ENCODE peak calls at places on chromosomes 12 and 14, in four cellular contexts. O, H, M and I are unnamed samples.

GRCh38 chr12:94961413-94961812 is 42.1 kb downstream of the NDUFA12 start:
- DNase-seq in O (no peak), H (no peak), M (no peak), I (no peak)

GRCh38 chr12:8860165-8860961 is 37.9 kb downstream of the A2ML1 start:
- DNase-seq in O (peak), H (peak), M (peak), I (peak)

GRCh38 chr14:23153891-23154796 is 29.3 kb downstream of the SLC7A8 start:
- DNase-seq in O (peak), H (peak), M (no peak), I (no peak)

GRCh38 chr14:75595211-75595610 is 16.8 kb downstream of the FLVCR2 start:
- DNase-seq in O (no peak), H (no peak), M (no peak), I (no peak)

GRCh38 chr12:38374751-38375150 is 58.2 kb downstream of the ALG10B start:
- DNase-seq in O (no peak), H (no peak), M (no peak), I (no peak)

GRCh38 chr14:103103461-103104388 is 9.2 kb downstream of the EXOC3L4 start:
- DNase-seq in O (peak), H (no peak), M (peak), I (no peak)

GRCh38 chr12:55092579-55092978 is 33.6 kb upstream of the OR9K2 start:
- DNase-seq in O (no peak), H (no peak), M (no peak), I (no peak)

GRCh38 chr12:100955139-100955538 is 160.6 kb downstream of the ANO4 start:
- DNase-seq in O (peak), H (no peak), M (no peak), I (no peak)

GRCh38 chr14:63388766-63389431 is 70.2 kb upstream of the GPHB5 start:
- DNase-seq in O (peak), H (peak), M (peak), I (peak)

GRCh38 chr14:34067587-34067986 is 116.7 kb upstream of the EGLN3 start:
- DNase-seq in O (no peak), H (no peak), M (no peak), I (no peak)

GRCh38 chr14:54864526-54864925 is 38.1 kb downstream of the GCH1 start:
- DNase-seq in O (no peak), H (no peak), M (no peak), I (no peak)

GRCh38 chr14:47300801-47301200 is 374.6 kb downstream of the MDGA2 start:
- DNase-seq in O (no peak), H (no peak), M (no peak), I (no peak)

GRCh38 chr14:71395151-71395604 is 487.9 kb downstream of the PCNX1 start:
- DNase-seq in O (no peak), H (no peak), M (peak), I (no peak)

GRCh38 chr12:25020621-25021243 is 71.8 kb upstream of the BCAT1 start:
- DNase-seq in O (no peak), H (no peak), M (peak), I (peak)

GRCh38 chr12:52206309-52207040 is 14.7 kb upstream of the KRT80 start:
- DNase-seq in O (no peak), H (no peak), M (no peak), I (no peak)

GRCh38 chr12:41452838-41453237 is 264.7 kb downstream of the PDZRN4 start:
- DNase-seq in O (no peak), H (no peak), M (no peak), I (no peak)

GRCh38 chr14:96626121-96626768 is 124.1 kb downstream of the PAPOLA start:
- DNase-seq in O (no peak), H (no peak), M (no peak), I (no peak)

GRCh38 chr12:132606466-132606865 is 3.9 kb downstream of the LRCOL1 start:
- DNase-seq in O (no peak), H (no peak), M (no peak), I (no peak)

GRCh38 chr12:110349521-110350151 is 53.9 kb downstream of the ANAPC7 start:
- DNase-seq in O (no peak), H (no peak), M (no peak), I (peak)

GRCh38 chr12:1527789-1528188 is 66.6 kb downstream of the FBXL14 start:
- DNase-seq in O (no peak), H (no peak), M (no peak), I (no peak)

GRCh38 chr14:89574420-89574819 is 157.4 kb upstream of the FOXN3 start:
- DNase-seq in O (no peak), H (no peak), M (no peak), I (no peak)

GRCh38 chr12:62787606-62788005 is 147.3 kb downstream of the PPM1H start:
- DNase-seq in O (no peak), H (no peak), M (no peak), I (no peak)

GRCh38 chr14:71918955-71919354 is 13.3 kb upstream of the RGS6 start:
- DNase-seq in O (peak), H (no peak), M (peak), I (no peak)

GRCh38 chr12:116050266-116050665 is 227.2 kb downstream of the MED13L start:
- DNase-seq in O (no peak), H (no peak), M (peak), I (no peak)

GRCh38 chr14:106845286-106846087 is 1319.1 kb downstream of the TMEM121 start:
- DNase-seq in O (no peak), H (no peak), M (peak), I (peak)

GRCh38 chr12:118346895-118347294 is 25.8 kb downstream of the TAOK3 start:
- DNase-seq in O (peak), H (no peak), M (peak), I (no peak)

GRCh38 chr12:93140801-93141200 is 211.7 kb upstream of the EEA1 start:
- DNase-seq in O (no peak), H (no peak), M (no peak), I (no peak)

GRCh38 chr12:118748478-118749380 is 232.6 kb upstream of the SRRM4 start:
- DNase-seq in O (no peak), H (no peak), M (no peak), I (no peak)

GRCh38 chr12:92757599-92758121 is 54.9 kb downstream of the PLEKHG7 start:
- DNase-seq in O (no peak), H (no peak), M (no peak), I (no peak)

GRCh38 chr12:68162374-68162773 is 2.8 kb upstream of the IFNG start:
- DNase-seq in O (no peak), H (no peak), M (no peak), I (no peak)

GRCh38 chr14:69055973-69056372 is 76.9 kb upstream of the ACTN1 start:
- DNase-seq in O (peak), H (no peak), M (no peak), I (no peak)

GRCh38 chr14:69055125-69055524 is 76.0 kb upstream of the ACTN1 start:
- DNase-seq in O (no peak), H (no peak), M (no peak), I (no peak)

GRCh38 chr14:69064596-69064995 is 85.5 kb upstream of the ACTN1 start:
- DNase-seq in O (no peak), H (no peak), M (no peak), I (no peak)

GRCh38 chr14:69056389-69056788 is 77.3 kb upstream of the ACTN1 start:
- DNase-seq in O (no peak), H (no peak), M (no peak), I (no peak)

DNA sequence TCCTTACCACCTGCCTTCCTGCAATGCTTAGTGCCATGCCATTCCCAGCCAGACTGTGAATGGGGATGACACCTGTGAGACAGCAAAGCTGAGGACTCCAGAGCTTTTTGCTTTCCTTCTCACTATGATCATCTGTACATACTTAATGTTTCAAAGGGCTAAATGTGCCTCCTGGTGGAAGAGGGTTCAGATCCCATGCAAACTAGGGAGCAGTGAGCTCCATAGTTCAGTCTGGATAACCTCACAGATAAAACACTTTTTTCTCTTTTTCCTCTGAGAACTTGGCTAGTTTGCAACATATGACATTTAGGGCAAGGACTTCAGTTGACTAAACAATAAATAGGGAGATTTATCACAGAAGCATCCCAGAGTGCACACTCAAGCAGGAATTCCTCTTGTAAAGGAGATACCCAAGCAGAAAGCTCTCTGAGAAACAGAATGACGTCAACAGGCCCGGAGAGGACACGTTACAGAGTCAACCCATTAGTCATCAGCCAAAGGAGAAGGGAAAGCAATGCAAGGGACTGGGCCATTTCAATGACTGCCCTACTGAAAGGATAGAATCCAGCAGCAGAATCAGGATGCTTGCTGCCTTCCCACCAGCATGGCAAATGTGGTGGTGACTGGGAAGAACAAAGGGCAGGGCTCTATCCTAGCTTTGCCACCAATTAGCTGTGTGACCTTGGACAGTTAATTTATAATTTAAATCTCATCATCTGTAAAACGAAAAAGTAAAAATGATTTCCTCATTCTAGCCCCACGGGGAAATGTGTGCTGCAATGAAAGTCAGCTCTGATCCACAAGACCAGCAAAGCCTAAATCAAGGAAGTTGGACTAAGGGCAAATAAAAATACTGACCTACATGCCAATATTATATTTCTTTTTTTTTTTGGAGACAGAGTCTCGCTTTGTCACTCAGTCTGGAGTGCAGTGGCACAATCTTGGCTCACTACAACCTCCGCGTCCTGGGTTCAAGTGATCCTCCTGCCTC is 80.9 kb upstream of the ACTN1 start:
- DNase-seq in O (no peak), H (peak), M (no peak), I (no peak)
- TF ChIP-seq CTCF in O (no peak), H (no peak), M (no peak), I (no peak)

GRCh38 chr12:66548338-66549049 is 130.4 kb downstream of the GRIP1 start:
- DNase-seq in O (no peak), H (no peak), M (peak), I (no peak)
- TF ChIP-seq CTCF in O (peak), H (no peak), M (peak), I (no peak)

DNA sequence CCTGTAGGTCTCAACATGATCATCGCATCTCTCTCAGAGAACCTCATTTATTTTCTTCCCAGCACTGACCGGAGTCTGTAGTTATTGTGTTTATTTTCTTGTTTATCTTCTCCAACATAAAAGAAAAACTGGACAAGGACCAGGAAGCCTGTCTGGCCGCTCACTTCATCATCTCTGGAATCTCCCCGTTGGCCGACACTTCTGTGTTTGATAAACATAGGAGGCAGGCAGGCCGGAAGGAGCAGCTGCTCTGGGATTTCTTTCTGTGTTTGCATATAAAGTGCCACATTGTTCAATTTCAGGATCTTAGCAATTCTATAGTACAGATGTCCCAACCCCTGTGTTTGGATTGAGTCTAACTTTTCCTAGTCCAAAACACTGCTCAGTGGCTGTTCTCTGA is 53.3 kb downstream of the ACACB start:
- DNase-seq in O (no peak), H (no peak), M (no peak), I (no peak)
- TF ChIP-seq CTCF in O (no peak), H (no peak), M (no peak), I (no peak)

GRCh38 chr12:20950248-20950647 is 139.7 kb downstream of the SLCO1B3 start:
- DNase-seq in O (peak), H (no peak), M (peak), I (no peak)
- TF ChIP-seq CTCF in O (peak), H (no peak), M (peak), I (peak)

GRCh38 chr12:32542550-32543229 is 136.4 kb upstream of the DNM1L start:
- DNase-seq in O (no peak), H (no peak), M (no peak), I (no peak)
- TF ChIP-seq CTCF in O (no peak), H (no peak), M (no peak), I (no peak)

DNA sequence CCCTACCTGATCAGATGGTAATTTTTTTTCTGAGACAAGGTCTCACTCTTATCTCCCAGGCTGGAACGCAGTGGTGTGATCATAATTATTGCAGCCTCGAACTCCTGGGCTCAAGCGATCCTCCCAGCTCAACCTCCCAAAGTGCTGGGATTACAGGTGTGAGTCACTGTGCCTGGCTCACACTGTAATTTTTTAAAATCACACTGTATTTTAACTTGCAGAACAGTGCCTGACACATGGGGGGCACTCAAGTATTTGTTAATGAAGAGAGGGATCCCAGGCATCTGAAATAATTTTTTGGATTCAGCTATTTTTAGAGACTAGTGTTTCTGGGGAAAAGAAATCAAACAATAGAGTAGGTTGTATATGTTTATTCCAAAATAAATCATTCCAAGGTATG is 21.7 kb downstream of the LIMA1 start:
- DNase-seq in O (no peak), H (no peak), M (no peak), I (no peak)
- TF ChIP-seq CTCF in O (peak), H (no peak), M (no peak), I (no peak)

GRCh38 chr12:23361971-23362370 is 587.5 kb downstream of the SOX5 start:
- DNase-seq in O (no peak), H (no peak), M (no peak), I (no peak)
- TF ChIP-seq CTCF in O (no peak), H (no peak), M (no peak), I (no peak)

GRCh38 chr12:57459750-57460400 is at the start of gene GLI1:
- DNase-seq in O (peak), H (no peak), M (no peak), I (peak)

GRCh38 chr12:57459055-57459749 is 383 bp upstream of the GLI1 start:
- DNase-seq in O (peak), H (peak), M (peak), I (peak)

GRCh38 chr12:57461904-57462306 is 2.3 kb downstream of the GLI1 start:
- DNase-seq in O (no peak), H (no peak), M (no peak), I (peak)

GRCh38 chr12:57461326-57461903 is 1.8 kb downstream of the GLI1 start:
- DNase-seq in O (peak), H (no peak), M (no peak), I (peak)

GRCh38 chr12:57460457-57461325 is 1.1 kb downstream of the GLI1 start:
- DNase-seq in O (peak), H (no peak), M (no peak), I (peak)
- TF ChIP-seq CTCF in O (no peak), H (no peak), M (no peak), I (no peak)

GRCh38 chr12:3724096-3724805 is 28.7 kb downstream of the CRACR2A start:
- DNase-seq in O (no peak), H (no peak), M (no peak), I (no peak)

GRCh38 chr12:3717283-3717974 is 35.5 kb downstream of the CRACR2A start:
- DNase-seq in O (no peak), H (no peak), M (no peak), I (no peak)

GRCh38 chr12:3722368-3722767 is 30.5 kb downstream of the CRACR2A start:
- DNase-seq in O (no peak), H (no peak), M (no peak), I (no peak)

GRCh38 chr12:3718100-3718499 is 34.8 kb downstream of the CRACR2A start:
- DNase-seq in O (no peak), H (no peak), M (no peak), I (no peak)

GRCh38 chr12:3720772-3721171 is 32.1 kb downstream of the CRACR2A start:
- DNase-seq in O (no peak), H (no peak), M (no peak), I (no peak)
- TF ChIP-seq CTCF in O (no peak), H (no peak), M (no peak), I (no peak)